ENCODE peak calls at places on chromosomes 4 and X, in four cellular contexts. A is HepG2, H is WTC11, P is K562. L is an unnamed sample.

GRCh38 chr4:139988863-139989765 is 164.9 kb downstream of the MAML3 start:
- DNase-seq in H (no peak), A (peak; percentile 16), P (no peak), L (no peak)

GRCh38 chr4:159296061-159296460 is 193.2 kb downstream of the RAPGEF2 start:
- DNase-seq in P (no peak), H (no peak), A (peak; percentile 22), L (no peak)

GRCh38 chr4:129641179-129641578 is 545.2 kb downstream of the C4orf33 start:
- DNase-seq in H (peak; percentile 72), P (peak; percentile 11), A (peak; percentile 16), L (peak; percentile 16)

GRCh38 chr4:11632488-11632887 is 203.8 kb upstream of the HS3ST1 start:
- DNase-seq in A (no peak), P (no peak), H (no peak), L (no peak)

GRCh38 chr4:82898322-82899243 is 2.0 kb upstream of the THAP9 start:
- DNase-seq in H (no peak), P (no peak), A (no peak), L (no peak)

GRCh38 chr4:25903905-25904747 is 9.9 kb upstream of the SMIM20 start:
- DNase-seq in P (no peak), A (no peak), H (no peak), L (no peak)

GRCh38 chr4:13922873-13923645 is 295.5 kb upstream of the BOD1L1 start:
- DNase-seq in P (no peak), H (no peak), A (no peak), L (no peak)

GRCh38 chrX:2566044-2566443 is 65.3 kb upstream of the DHRSX start:
- DNase-seq in H (no peak), P (no peak), A (no peak), L (no peak)

GRCh38 chr4:2411786-2412510 is 6.5 kb downstream of the ZFYVE28 start:
- DNase-seq in P (no peak), A (no peak), H (peak; percentile 8), L (no peak)

GRCh38 chrX:113644426-113644825 is 803.8 kb upstream of the AMOT start:
- DNase-seq in A (no peak), H (no peak), P (no peak), L (no peak)

GRCh38 chrX:15952212-15952611 is 97.6 kb upstream of the AP1S2 start:
- DNase-seq in H (no peak), A (no peak), P (no peak), L (no peak)

GRCh38 chrX:39836802-39837420 is 260.8 kb downstream of the BCOR start:
- DNase-seq in H (no peak), A (no peak), P (no peak), L (no peak)

GRCh38 chr4:23697001-23697528 is 192.8 kb downstream of the PPARGC1A start:
- DNase-seq in P (no peak), H (no peak), A (no peak), L (no peak)

GRCh38 chr4:6421397-6421796 is 51.0 kb downstream of the PPP2R2C start:
- DNase-seq in A (no peak), H (no peak), P (peak; percentile 16), L (no peak)

GRCh38 chr4:99847362-99847976 is 30.8 kb downstream of the DAPP1 start:
- DNase-seq in H (no peak), A (no peak), P (no peak), L (no peak)

GRCh38 chr4:140691369-140691768 is 64.8 kb downstream of the TBC1D9 start:
- DNase-seq in A (peak; percentile 38), H (no peak), P (no peak), L (no peak)

GRCh38 chrX:131841496-131842410 is 181.3 kb upstream of the STK26 start:
- DNase-seq in H (peak; percentile 29), A (peak; percentile 50), P (peak; percentile 68), L (peak; percentile 84)

GRCh38 chrX:123817288-123817894 is 42.5 kb upstream of the XIAP start:
- DNase-seq in P (no peak), A (no peak), H (no peak), L (no peak)

GRCh38 chr4:118307619-118308018 is 45.2 kb downstream of the PRSS12 start:
- DNase-seq in H (no peak), P (no peak), A (no peak), L (no peak)

GRCh38 chr4:40321671-40322131 is 13.4 kb upstream of the CHRNA9 start:
- DNase-seq in H (no peak), A (no peak), P (no peak), L (no peak)

GRCh38 chr4:84470204-84470785 is 28.8 kb downstream of the NKX6-1 start:
- DNase-seq in A (peak; percentile 17), H (peak; percentile 49), P (no peak), L (peak; percentile 14)

GRCh38 chr4:169791064-169791463 is 33.3 kb upstream of the HPF1 start:
- DNase-seq in P (no peak), H (no peak), A (no peak), L (no peak)

GRCh38 chr4:104451573-104451972 is 43.1 kb downstream of the CXXC4 start:
- DNase-seq in H (no peak), A (no peak), P (no peak), L (peak; percentile 6)

GRCh38 chrX:138928737-138929459 is 217.4 kb upstream of the FGF13 start:
- DNase-seq in A (no peak), H (no peak), P (no peak), L (no peak)

GRCh38 chrX:39459204-39459603 is 638.6 kb downstream of the BCOR start:
- DNase-seq in A (no peak), P (no peak), H (no peak), L (no peak)

GRCh38 chr4:53459548-53459947 is 82.1 kb downstream of the FIP1L1 start:
- DNase-seq in P (no peak), H (no peak), A (peak; percentile 80), L (no peak)

GRCh38 chr4:69881173-69881773 is 21.3 kb upstream of the SULT1E1 start:
- DNase-seq in H (peak; percentile 15), A (peak; percentile 66), P (peak; percentile 15), L (peak; percentile 51)

GRCh38 chr4:107519057-107519456 is 201.0 kb downstream of the PAPSS1 start:
- DNase-seq in H (peak; percentile 29), A (peak; percentile 25), P (no peak), L (peak; percentile 16)

GRCh38 chrX:154441984-154442707 is 1.8 kb upstream of the FAM50A start:
- DNase-seq in A (no peak), P (no peak), H (no peak), L (no peak)

GRCh38 chrX:150623583-150623982 is 55.2 kb downstream of the MTM1 start:
- DNase-seq in H (no peak), P (no peak), A (no peak), L (no peak)

GRCh38 chrX:3124041-3124440 is 82.8 kb downstream of the ARSF start:
- DNase-seq in A (no peak), H (no peak), P (no peak), L (no peak)

GRCh38 chr4:183505556-183506388 is 914 bp downstream of the ING2 start:
- DNase-seq in A (peak; percentile 82), H (peak; percentile 83), P (peak; percentile 77), L (peak; percentile 71)

GRCh38 chrX:136214551-136214950 is 36.6 kb downstream of the MAP7D3 start:
- DNase-seq in A (peak; percentile 15), P (no peak), H (no peak), L (no peak)

GRCh38 chrX:10681167-10681566 is 60.8 kb upstream of the MID1 start:
- DNase-seq in A (no peak), H (no peak), P (no peak), L (no peak)

GRCh38 chr4:52750819-52751348 is 341 bp downstream of the ERVMER34-1 start:
- DNase-seq in A (no peak), H (peak; percentile 56), P (no peak), L (no peak)

GRCh38 chr4:95426455-95426854 is 122.3 kb downstream of the UNC5C start:
- DNase-seq in P (no peak), H (no peak), A (no peak), L (no peak)

GRCh38 chr4:95431678-95432077 is 117.1 kb downstream of the UNC5C start:
- DNase-seq in P (no peak), A (no peak), H (no peak), L (no peak)

GRCh38 chr4:95432466-95432865 is 116.3 kb downstream of the UNC5C start:
- DNase-seq in H (no peak), A (no peak), P (no peak), L (no peak)

GRCh38 chr4:95428216-95429085 is 120.3 kb downstream of the UNC5C start:
- DNase-seq in A (no peak), H (no peak), P (no peak), L (no peak)
- TF ChIP-seq ELF4 in A (no peak), H (no peak), P (no peak), L (no peak)

GRCh38 chr4:179095585-179096228 is 1653.5 kb upstream of the AGA start:
- DNase-seq in H (peak; percentile 57), P (peak; percentile 8), A (no peak), L (peak; percentile 5)
- TF ChIP-seq ELF4 in H (no peak), P (no peak), A (no peak), L (no peak)

GRCh38 chrX:110420771-110421498 is 62.3 kb downstream of the RTL9 start:
- DNase-seq in A (no peak), P (peak; percentile 35), H (no peak), L (peak; percentile 58)
- TF ChIP-seq ELF4 in A (no peak), P (no peak), H (no peak), L (no peak)

DNA sequence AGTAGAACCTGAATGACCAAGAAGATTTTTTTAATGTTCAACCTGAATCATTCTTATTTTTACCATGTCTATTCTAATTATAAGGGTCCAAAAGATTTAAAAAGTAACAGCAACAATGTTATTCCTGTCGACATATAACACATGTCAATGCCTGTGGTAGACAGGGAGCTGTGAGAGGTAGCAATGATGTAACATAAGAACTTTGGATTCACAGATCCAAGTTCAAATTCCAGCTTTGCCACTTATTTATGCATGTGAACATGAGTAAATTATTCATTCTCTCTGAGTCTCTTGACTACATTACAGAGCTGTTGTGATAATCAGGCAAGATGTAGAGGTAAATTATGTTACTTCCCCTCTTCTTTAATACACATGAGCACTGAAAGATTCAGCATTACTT is 54.5 kb downstream of the KLHL8 start:
- DNase-seq in H (no peak), P (no peak), A (peak; percentile 43), L (no peak)
- TF ChIP-seq ELF4 in H (no peak), P (no peak), A (no peak), L (no peak)

GRCh38 chr4:15906024-15906443 is 32.5 kb downstream of the FGFBP1 start:
- DNase-seq in P (peak; percentile 29), H (peak; percentile 22), A (no peak), L (no peak)
- TF ChIP-seq ELF4 in P (no peak), H (no peak), A (no peak), L (no peak)

L was measured in HEK293T.